ENCODE peak calls at places on chromosomes 12 and 14, in four cellular contexts. Y, C, R and O are unnamed samples.

GRCh38 chr14:96582641-96582980 is 80.4 kb downstream of the PAPOLA start:
- DNase-seq in C (no peak), R (no peak), Y (no peak), O (no peak)

GRCh38 chr14:34266344-34266743 is 195.7 kb downstream of the SPTSSA start:
- DNase-seq in Y (no peak), C (no peak), R (no peak), O (no peak)

GRCh38 chr12:95834572-95834971 is 24.2 kb upstream of the SNRPF start:
- DNase-seq in Y (no peak), C (no peak), R (no peak), O (no peak)

GRCh38 chr12:19964549-19964948 is 403.8 kb upstream of the PDE3A start:
- DNase-seq in Y (no peak), R (no peak), C (no peak), O (no peak)

GRCh38 chr14:52014601-52015267 is 25.4 kb downstream of the RTRAF start:
- DNase-seq in R (no peak), C (peak; percentile 54), Y (no peak), O (no peak)

GRCh38 chr12:121513464-121514183 is 67.2 kb downstream of the KDM2B start:
- DNase-seq in R (no peak), Y (no peak), C (no peak), O (no peak)

GRCh38 chr14:92670967-92671366 is 77.5 kb downstream of the LGMN start:
- DNase-seq in C (no peak), R (no peak), Y (no peak), O (no peak)

GRCh38 chr12:77442633-77443032 is 377.3 kb upstream of the E2F7 start:
- DNase-seq in C (no peak), Y (no peak), R (no peak), O (no peak)

GRCh38 chr12:91215940-91216454 is 33.4 kb upstream of the DCN start:
- DNase-seq in C (no peak), R (no peak), Y (no peak), O (no peak)

GRCh38 chr14:63677891-63678379 is 36.3 kb upstream of the WDR89 start:
- DNase-seq in C (no peak), Y (no peak), R (no peak), O (no peak)

GRCh38 chr12:99435095-99435791 is 212.3 kb upstream of the GARIN6 start:
- DNase-seq in Y (no peak), C (no peak), R (no peak), O (no peak)

GRCh38 chr12:2893007-2893406 is 2.3 kb downstream of the TULP3 start:
- DNase-seq in Y (no peak), R (peak; percentile 10), C (no peak), O (no peak)

GRCh38 chr14:95713596-95714371 is at the start of gene TCL1A:
- DNase-seq in C (no peak), Y (no peak), R (no peak), O (no peak)

GRCh38 chr12:70985850-70986249 is 65.3 kb upstream of the PTPRR start:
- DNase-seq in C (no peak), R (no peak), Y (no peak), O (no peak)

GRCh38 chr12:21371050-21371449 is 1.7 kb upstream of the IAPP start:
- DNase-seq in R (no peak), Y (no peak), C (no peak), O (no peak)

GRCh38 chr12:65533177-65533883 is 254.8 kb downstream of the MSRB3 start:
- DNase-seq in C (no peak), R (no peak), Y (no peak), O (no peak)

GRCh38 chr12:32148372-32148771 is 41.7 kb downstream of the BICD1 start:
- DNase-seq in C (no peak), Y (no peak), R (no peak), O (no peak)

GRCh38 chr14:49677643-49678042 is 10.4 kb downstream of the POLE2 start:
- DNase-seq in Y (no peak), C (no peak), R (no peak), O (no peak)

GRCh38 chr14:51957950-51958349 is 31.4 kb upstream of the RTRAF start:
- DNase-seq in R (no peak), C (no peak), Y (no peak), O (no peak)

GRCh38 chr12:110046451-110047187 is 1.7 kb downstream of the C12orf76 start:
- DNase-seq in C (no peak), R (no peak), Y (no peak), O (no peak)

GRCh38 chr12:110042260-110042659 is 6.1 kb downstream of the C12orf76 start:
- DNase-seq in C (no peak), R (peak; percentile 74), Y (no peak), O (no peak)

GRCh38 chr12:110048242-110049027 is at the start of gene C12orf76:
- DNase-seq in R (peak; percentile 75), Y (peak; percentile 95), C (peak; percentile 91), O (peak; percentile 98)

GRCh38 chr12:110050927-110051326 is 2.6 kb upstream of the C12orf76 start:
- DNase-seq in R (no peak), Y (no peak), C (no peak), O (no peak)

GRCh38 chr12:110047297-110047940 is 903 bp downstream of the C12orf76 start:
- DNase-seq in Y (no peak), C (no peak), R (no peak), O (no peak)
- H3K4me3 ChIP-seq in Y (peak overlapping the region; percentile 97), C (peak overlapping the region; percentile 94), R (peak overlapping the region; percentile 75), O (peak overlapping the region; percentile 86)

DNA sequence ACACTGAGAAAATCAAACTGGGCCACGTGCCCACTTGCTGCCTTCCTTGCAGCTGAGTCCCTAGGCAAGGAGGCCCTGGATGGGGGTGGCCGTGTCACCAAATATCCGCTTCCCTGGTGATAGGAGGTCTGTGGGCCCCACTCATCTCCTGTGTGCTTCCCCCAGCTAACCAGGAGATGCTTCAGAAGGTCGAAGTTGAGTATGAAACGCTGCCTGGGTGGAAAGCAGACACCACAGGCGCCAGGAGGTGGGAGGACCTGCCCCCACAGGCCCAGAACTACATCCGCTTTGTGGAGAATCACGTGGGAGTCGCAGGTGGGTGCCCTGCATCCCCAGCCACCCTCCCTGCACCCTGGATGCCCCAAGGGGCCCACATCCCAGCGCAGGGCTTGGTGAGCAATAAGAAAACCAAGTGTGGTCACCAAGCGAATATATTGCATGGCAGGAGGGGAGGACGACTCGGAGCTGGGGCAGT is 6.8 kb upstream of the SIVA1 start:
- DNase-seq in R (no peak), Y (no peak), C (no peak), O (no peak)
- H3K27ac ChIP-seq in R (peak overlapping the region; percentile 96), Y (no peak overlapping the region), C (no peak overlapping the region), O (no peak overlapping the region)

DNA sequence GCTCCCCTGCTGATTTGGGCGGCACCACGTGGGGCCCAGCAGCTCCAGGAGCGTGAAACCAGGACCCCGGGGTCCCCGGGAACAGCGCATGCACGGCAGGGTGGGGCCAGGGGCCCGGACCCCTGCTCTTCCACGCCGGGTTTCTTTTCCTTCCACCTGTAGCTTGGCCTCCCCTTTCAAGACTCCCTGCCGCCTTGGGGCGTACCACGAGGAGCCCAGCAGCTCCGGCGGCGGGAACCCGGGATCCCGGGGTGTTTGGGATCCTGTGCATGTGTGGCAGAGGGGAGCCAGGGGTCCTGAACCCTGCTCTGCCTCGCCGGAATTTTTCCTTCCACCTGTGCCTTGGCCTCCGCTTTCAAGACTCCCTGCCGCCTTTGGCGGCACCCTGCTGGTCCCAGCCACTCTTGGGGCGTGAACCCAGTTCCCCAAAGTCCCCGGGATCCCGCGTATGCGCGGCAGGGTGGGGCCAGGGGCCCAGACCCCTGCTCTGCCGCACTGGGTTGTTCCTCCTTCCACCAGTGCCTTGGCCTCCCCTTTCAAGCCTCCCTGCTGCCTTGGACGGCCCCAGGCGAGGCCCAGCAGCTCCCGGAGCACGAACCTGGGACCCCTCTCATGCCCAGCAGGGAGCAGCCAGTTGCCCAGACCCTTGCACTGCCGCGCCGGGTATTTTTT is 322.7 kb downstream of the ALG10 start:
- DNase-seq in Y (no peak), C (no peak), R (no peak), O (no peak)
- H3K9me3 ChIP-seq in Y (peaks cover 8% of the 10 kb centered on the region), C (no peaks in the 10 kb centered on the region), R (no peaks in the 10 kb centered on the region), O (no peaks in the 10 kb centered on the region)

GRCh38 chr12:27334052-27334720 is 1.6 kb downstream of the BMAL2 start:
- DNase-seq in R (no peak), Y (no peak), C (no peak), O (no peak)
- H3K4me3 ChIP-seq in R (no peak overlapping the region), Y (no peak overlapping the region), C (peak overlapping the region; percentile 73), O (peak overlapping the region; percentile 83)

GRCh38 chr12:110639336-110640178 is 25.6 kb downstream of the TCTN1 start:
- DNase-seq in R (no peak), C (no peak), Y (no peak), O (no peak)

GRCh38 chr12:110641512-110641911 is 27.6 kb downstream of the TCTN1 start:
- DNase-seq in R (no peak), C (no peak), Y (peak; percentile 66), O (no peak)

GRCh38 chr12:110638792-110639191 is 24.9 kb downstream of the TCTN1 start:
- DNase-seq in C (no peak), R (no peak), Y (no peak), O (no peak)

GRCh38 chr12:110637869-110638441 is 24.0 kb downstream of the TCTN1 start:
- DNase-seq in Y (no peak), C (no peak), R (peak; percentile 55), O (no peak)

DNA sequence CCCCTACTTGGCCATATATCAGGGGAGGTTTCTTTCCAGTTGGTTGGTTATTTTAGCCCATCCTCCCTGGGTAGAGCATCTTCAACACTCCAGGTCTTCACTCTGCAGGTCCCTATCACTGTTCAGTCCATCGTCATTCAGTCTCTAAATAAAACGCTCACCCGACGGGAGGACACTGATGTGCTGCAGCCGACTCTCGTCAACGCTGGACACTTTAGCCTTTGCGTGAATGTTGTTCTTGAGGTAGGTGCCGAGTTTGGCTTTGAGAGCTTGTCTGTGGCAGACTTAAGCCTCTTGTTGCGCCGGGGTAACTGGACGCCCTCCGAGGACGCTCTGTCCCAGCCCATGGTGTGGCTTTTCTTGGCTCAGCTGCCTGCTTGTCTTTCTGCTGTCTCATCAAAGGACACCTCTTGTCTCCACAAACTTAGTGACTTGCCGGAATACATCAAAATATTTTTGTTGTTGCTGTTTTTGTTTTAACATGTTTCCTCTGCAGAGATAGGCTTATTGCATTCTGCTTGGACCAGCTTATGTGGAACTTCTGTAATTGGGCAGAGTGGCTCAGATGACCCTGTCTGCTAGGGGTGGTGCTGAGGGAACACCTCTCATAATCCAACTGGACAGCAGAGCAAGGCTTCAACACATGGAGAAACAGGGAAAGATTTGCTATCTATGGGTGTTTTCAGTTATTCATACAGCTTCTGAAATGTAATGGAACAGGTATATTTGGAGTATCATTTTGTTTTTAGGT is 26.5 kb downstream of the TCTN1 start:
- DNase-seq in C (peak; percentile 66), Y (no peak), R (peak; percentile 87), O (no peak)
- H3K27ac ChIP-seq in C (peak overlapping the region; percentile 52), Y (no peak overlapping the region), R (peak overlapping the region; percentile 88), O (no peak overlapping the region)

GRCh38 chr12:24021164-24021502 is 71.7 kb upstream of the SOX5 start:
- DNase-seq in C (no peak), R (no peak), Y (no peak), O (no peak)
- H3K9me3 ChIP-seq in C (no peaks in the 10 kb centered on the region), R (no peaks in the 10 kb centered on the region), Y (no peaks in the 10 kb centered on the region), O (no peaks in the 10 kb centered on the region)

GRCh38 chr14:32128703-32129102 is 51.6 kb downstream of the ARHGAP5 start:
- DNase-seq in C (no peak), Y (no peak), R (no peak), O (no peak)

GRCh38 chr14:32134448-32135070 is 57.5 kb downstream of the ARHGAP5 start:
- DNase-seq in R (no peak), C (no peak), Y (no peak), O (no peak)

GRCh38 chr14:32129124-32129523 is 52.0 kb downstream of the ARHGAP5 start:
- DNase-seq in Y (no peak), C (no peak), R (no peak), O (no peak)
- H3K4me3 ChIP-seq in Y (no peak overlapping the region), C (no peak overlapping the region), R (no peak overlapping the region), O (no peak overlapping the region)

GRCh38 chr14:54756656-54757392 is 145.8 kb downstream of the GCH1 start:
- DNase-seq in C (no peak), R (no peak), Y (no peak), O (no peak)
- H3K27ac ChIP-seq in C (no peak overlapping the region), R (peak overlapping the region; percentile 8), Y (no peak overlapping the region), O (no peak overlapping the region)